ENCODE peak calls at places on chromosomes 2 and 18, in four cellular contexts. A is MM.1S, O is keratinocyte, S is endothelial cell of umbilical vein. G is an unnamed sample.

GRCh38 chr18:36328916-36329315 is 31.4 kb downstream of the FHOD3 start:
- DNase-seq in A (no peak), O (no peak), S (no peak), G (no peak)

GRCh38 chr2:105450495-105450894 is 51.6 kb upstream of the FHL2 start:
- DNase-seq in A (no peak), S (no peak), O (no peak), G (no peak)

GRCh38 chr2:138180691-138181386 is 216.6 kb downstream of the HNMT start:
- DNase-seq in A (no peak), S (peak), O (no peak), G (no peak)

GRCh38 chr2:16900405-16901025 is 234.9 kb upstream of the CYRIA start:
- DNase-seq in S (no peak), O (no peak), A (peak), G (peak)

GRCh38 chr2:235106874-235107639 is 155.2 kb downstream of the SH3BP4 start:
- DNase-seq in S (peak), O (no peak), A (peak), G (peak)

GRCh38 chr2:172339431-172340010 is 87.9 kb upstream of the ITGA6 start:
- DNase-seq in S (peak), A (no peak), O (no peak), G (peak)

GRCh38 chr18:30639361-30639760 is 403.2 kb downstream of the DSC3 start:
- DNase-seq in O (no peak), A (no peak), S (no peak), G (no peak)

GRCh38 chr2:202104286-202104870 is 31.3 kb downstream of the KIAA2012 start:
- DNase-seq in A (peak), O (no peak), S (peak), G (peak)

GRCh38 chr2:105604938-105605337 is 139.8 kb upstream of the NCK2 start:
- DNase-seq in O (no peak), S (no peak), A (no peak), G (peak)

GRCh38 chr2:86750240-86750839 is 30.2 kb downstream of the RMND5A start:
- DNase-seq in O (no peak), A (no peak), S (no peak), G (peak)

GRCh38 chr2:170145191-170145590 is 32.8 kb upstream of the MYO3B start:
- DNase-seq in A (no peak), S (no peak), O (no peak), G (no peak)
- H3K9ac ChIP-seq in A (no peak), S (no peak), O (no peak), G (no peak)

GRCh38 chr2:10329880-10330699 is 27.4 kb downstream of the HPCAL1 start:
- DNase-seq in A (no peak), O (no peak), S (peak), G (peak)

GRCh38 chr2:10332402-10333246 is 29.9 kb downstream of the HPCAL1 start:
- DNase-seq in S (no peak), O (no peak), A (no peak), G (no peak)

GRCh38 chr2:10331702-10332401 is 29.1 kb downstream of the HPCAL1 start:
- DNase-seq in A (no peak), O (no peak), S (no peak), G (no peak)

GRCh38 chr2:10330700-10331032 is 28.0 kb downstream of the HPCAL1 start:
- DNase-seq in A (no peak), S (no peak), O (no peak), G (no peak)

DNA sequence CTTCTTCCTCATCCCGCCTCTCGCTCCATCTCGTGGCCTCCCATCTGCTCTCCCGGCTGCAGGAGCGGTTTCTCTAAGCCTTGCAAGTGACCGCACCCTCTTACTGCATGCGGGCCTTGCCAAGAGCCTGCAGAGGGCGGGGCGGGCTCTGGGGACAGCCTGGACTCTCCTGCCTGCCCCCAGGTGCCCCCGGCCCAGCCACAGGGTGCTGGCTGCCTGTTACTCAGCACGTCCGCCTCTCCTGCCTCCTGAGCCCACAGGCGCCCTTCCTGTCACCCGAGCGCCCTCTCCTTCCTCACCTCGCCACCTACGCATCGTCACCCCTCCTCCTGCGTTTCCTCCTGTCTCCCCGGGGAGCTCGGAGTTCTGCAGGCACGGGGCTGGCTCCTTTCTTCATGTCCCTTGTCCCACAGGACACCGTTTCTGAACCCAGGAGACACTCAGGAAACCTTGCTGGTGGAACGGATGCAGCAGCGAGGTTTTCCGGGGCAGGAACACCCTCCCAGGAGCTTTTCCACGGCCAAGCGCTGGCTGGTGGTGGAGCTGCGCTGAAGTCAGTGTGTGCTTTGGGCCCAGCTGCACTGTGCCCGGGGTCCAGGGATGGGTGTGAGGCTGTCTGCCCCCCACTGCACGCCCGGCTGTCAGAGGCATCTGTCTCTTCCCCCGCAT is 28.5 kb downstream of the HPCAL1 start:
- DNase-seq in S (peak), O (no peak), A (no peak), G (peak)
- H3K9ac ChIP-seq in S (peak), O (no peak), A (no peak), G (peak)

GRCh38 chr2:169640104-169640503 is 54.1 kb downstream of the CFAP210 start:
- DNase-seq in S (no peak), A (no peak), O (no peak), G (no peak)

GRCh38 chr2:169649278-169649677 is 44.9 kb downstream of the CFAP210 start:
- DNase-seq in S (no peak), O (no peak), A (no peak), G (no peak)

GRCh38 chr2:169647496-169647895 is 46.7 kb downstream of the CFAP210 start:
- DNase-seq in S (no peak), O (no peak), A (no peak), G (no peak)

GRCh38 chr2:169641464-169641863 is 52.7 kb downstream of the CFAP210 start:
- DNase-seq in S (no peak), O (no peak), A (no peak), G (no peak)

DNA sequence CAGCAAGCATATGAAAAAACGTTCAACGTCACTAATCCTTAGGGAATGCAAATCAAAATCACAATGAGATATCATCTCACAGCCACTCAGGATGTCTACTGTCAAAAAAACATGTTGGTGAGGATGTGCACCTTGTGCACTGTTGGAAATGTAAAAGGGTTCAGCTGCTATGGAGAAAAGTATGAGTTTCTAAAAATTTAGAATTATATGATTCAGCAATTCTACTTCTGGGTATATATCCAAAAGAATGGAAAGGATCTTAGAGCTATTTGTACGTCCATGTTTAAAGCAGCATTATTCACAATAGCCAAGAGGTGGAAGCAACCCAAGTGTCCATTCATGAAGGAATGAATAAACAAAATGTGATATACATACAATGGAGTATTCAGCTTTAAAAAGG is 50.0 kb downstream of the CFAP210 start:
- DNase-seq in A (no peak), O (no peak), S (no peak), G (no peak)
- H3K9ac ChIP-seq in A (no peak), O (no peak), S (no peak), G (no peak)

DNA sequence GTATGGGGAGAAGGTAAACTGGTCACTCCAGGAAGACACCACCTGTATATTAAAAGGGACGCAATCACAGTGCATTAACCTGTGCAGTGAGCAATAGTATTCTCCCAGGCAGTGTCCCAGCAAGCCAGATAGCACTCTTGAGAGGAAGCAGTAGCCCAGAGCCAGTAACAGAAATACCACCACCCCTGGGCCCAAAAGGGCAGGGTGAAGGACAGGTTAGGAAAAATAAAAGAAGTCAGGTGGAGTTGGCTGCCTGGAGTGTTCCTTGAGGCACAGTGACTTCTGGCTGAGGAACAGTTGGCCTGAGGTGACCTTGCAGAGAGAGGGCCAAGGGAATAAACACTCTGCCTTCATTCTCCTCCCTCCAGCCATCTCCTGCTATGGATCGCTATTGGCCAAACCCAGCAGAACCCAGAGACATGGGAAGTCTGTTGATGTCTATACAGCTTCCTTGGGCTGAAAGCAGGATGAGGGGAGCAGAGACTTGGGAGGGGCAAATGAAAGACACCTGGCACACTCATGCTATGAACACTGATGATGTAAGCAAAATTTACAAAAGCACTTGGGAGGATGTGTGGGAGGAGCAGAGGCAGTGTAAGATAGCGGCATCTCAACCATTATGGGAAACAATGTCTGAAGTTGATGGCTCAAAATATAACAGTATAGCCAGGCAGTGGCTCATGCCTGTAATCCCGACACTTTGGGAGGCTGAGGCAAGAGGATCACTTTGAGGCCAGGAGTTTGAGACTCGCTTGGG is 7.5 kb downstream of the C18orf32 start:
- DNase-seq in O (no peak), S (no peak), A (no peak), G (no peak)
- H3K9ac ChIP-seq in O (no peak), S (no peak), A (no peak), G (no peak)

GRCh38 chr2:101327863-101328394 is 19.4 kb upstream of the RNF149 start:
- DNase-seq in S (no peak), O (peak), A (no peak), G (no peak)
- H3K9ac ChIP-seq in S (peak), O (peak), A (no peak), G (no peak)

GRCh38 chr2:51693640-51694039 is 661.7 kb upstream of the NRXN1 start:
- DNase-seq in O (no peak), S (no peak), A (no peak), G (peak)

GRCh38 chr2:51698005-51698404 is 666.1 kb upstream of the NRXN1 start:
- DNase-seq in O (no peak), A (no peak), S (no peak), G (no peak)

GRCh38 chr2:51695531-51695930 is 663.6 kb upstream of the NRXN1 start:
- DNase-seq in O (no peak), A (no peak), S (no peak), G (peak)

GRCh38 chr2:51697095-51697494 is 665.2 kb upstream of the NRXN1 start:
- DNase-seq in A (no peak), O (no peak), S (no peak), G (no peak)
- H3K9ac ChIP-seq in A (no peak), O (no peak), S (no peak), G (no peak)

DNA sequence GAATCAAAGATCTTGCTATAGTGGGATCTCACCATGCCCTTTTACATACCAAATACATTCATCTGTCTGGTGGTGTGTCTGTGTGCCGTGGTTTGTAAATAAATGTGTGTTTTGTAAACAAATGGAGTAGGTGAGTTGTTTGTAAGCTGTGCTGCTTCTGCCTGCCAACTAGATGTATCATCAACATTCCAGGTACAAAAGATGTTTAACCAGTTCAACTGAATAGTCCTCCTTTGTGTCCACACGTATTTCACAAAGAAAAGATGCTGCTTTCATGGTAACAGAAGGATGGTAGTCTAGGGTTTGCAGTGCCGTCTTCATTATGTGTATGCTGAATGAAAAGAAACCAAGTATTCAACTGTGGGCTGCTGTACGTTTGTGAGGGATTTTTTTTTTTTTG is 72.1 kb downstream of the CAMKMT start:
- DNase-seq in O (no peak), A (no peak), S (no peak), G (no peak)
- H3K9ac ChIP-seq in O (no peak), A (no peak), S (no peak), G (no peak)

GRCh38 chr2:174633621-174633927 is 36.0 kb upstream of the WIPF1 start:
- DNase-seq in O (no peak), A (peak), S (peak), G (peak)
- H3K9ac ChIP-seq in O (no peak), A (peak), S (no peak), G (peak)